ENCODE peak calls at places on chromosome 1, in ten cellular contexts. One of them, this sample, is unnamed.

GRCh38 chr1:63305043-63305442 is 17.3 kb upstream of the FOXD3 start:
- DNase-seq in heart right ventricle: no peak
- DNase-seq in tibial artery: no peak
- DNase-seq in astrocyte of the cerebellum: no peak
- DNase-seq in spleen: no peak
- DNase-seq in cardiac muscle cell: no peak
- DNase-seq in AG10803: no peak
- DNase-seq in CD8-positive, alpha-beta memory T cell: no peak
- DNase-seq in HAP-1: peak
- DNase-seq in fibroblast of villous mesenchyme: no peak
- DNase-seq in this sample: no peak

GRCh38 chr1:189499736-189500135 is 977.9 kb downstream of the BRINP3 start:
- DNase-seq in heart right ventricle: no peak
- DNase-seq in AG10803: no peak
- DNase-seq in fibroblast of villous mesenchyme: no peak
- DNase-seq in CD8-positive, alpha-beta memory T cell: no peak
- DNase-seq in cardiac muscle cell: no peak
- DNase-seq in spleen: no peak
- DNase-seq in tibial artery: no peak
- DNase-seq in HAP-1: no peak
- DNase-seq in astrocyte of the cerebellum: no peak
- DNase-seq in this sample: peak

GRCh38 chr1:64856564-64856963 is 109.8 kb downstream of the JAK1 start:
- DNase-seq in CD8-positive, alpha-beta memory T cell: no peak
- DNase-seq in cardiac muscle cell: no peak
- DNase-seq in spleen: no peak
- DNase-seq in tibial artery: no peak
- DNase-seq in heart right ventricle: no peak
- DNase-seq in fibroblast of villous mesenchyme: peak
- DNase-seq in AG10803: peak
- DNase-seq in HAP-1: no peak
- DNase-seq in astrocyte of the cerebellum: no peak
- DNase-seq in this sample: no peak

GRCh38 chr1:92483442-92484170 is 3.1 kb downstream of the GFI1 start:
- DNase-seq in AG10803: no peak
- DNase-seq in spleen: peak
- DNase-seq in cardiac muscle cell: peak
- DNase-seq in fibroblast of villous mesenchyme: no peak
- DNase-seq in astrocyte of the cerebellum: no peak
- DNase-seq in CD8-positive, alpha-beta memory T cell: peak
- DNase-seq in heart right ventricle: peak
- DNase-seq in HAP-1: no peak
- DNase-seq in tibial artery: no peak
- DNase-seq in this sample: no peak

GRCh38 chr1:21781971-21782867 is 730 bp downstream of the USP48 start:
- DNase-seq in spleen: no peak
- DNase-seq in AG10803: peak
- DNase-seq in HAP-1: peak
- DNase-seq in cardiac muscle cell: peak
- DNase-seq in astrocyte of the cerebellum: peak
- DNase-seq in heart right ventricle: no peak
- DNase-seq in CD8-positive, alpha-beta memory T cell: peak
- DNase-seq in fibroblast of villous mesenchyme: peak
- DNase-seq in tibial artery: peak
- DNase-seq in this sample: peak

GRCh38 chr1:22341791-22342605 is 109.7 kb upstream of the ZBTB40 start:
- DNase-seq in fibroblast of villous mesenchyme: peak
- DNase-seq in AG10803: peak
- DNase-seq in cardiac muscle cell: peak
- DNase-seq in spleen: peak
- DNase-seq in CD8-positive, alpha-beta memory T cell: no peak
- DNase-seq in astrocyte of the cerebellum: no peak
- DNase-seq in tibial artery: no peak
- DNase-seq in heart right ventricle: no peak
- DNase-seq in HAP-1: no peak
- DNase-seq in this sample: no peak

GRCh38 chr1:219784660-219785391 is 143.5 kb downstream of the SLC30A10 start:
- DNase-seq in cardiac muscle cell: no peak
- DNase-seq in fibroblast of villous mesenchyme: peak
- DNase-seq in spleen: no peak
- DNase-seq in astrocyte of the cerebellum: no peak
- DNase-seq in HAP-1: no peak
- DNase-seq in tibial artery: no peak
- DNase-seq in heart right ventricle: no peak
- DNase-seq in CD8-positive, alpha-beta memory T cell: no peak
- DNase-seq in AG10803: peak
- DNase-seq in this sample: no peak

GRCh38 chr1:19205403-19205802 is 4.7 kb downstream of the UBR4 start:
- DNase-seq in AG10803: no peak
- DNase-seq in HAP-1: no peak
- DNase-seq in tibial artery: no peak
- DNase-seq in CD8-positive, alpha-beta memory T cell: no peak
- DNase-seq in astrocyte of the cerebellum: no peak
- DNase-seq in fibroblast of villous mesenchyme: no peak
- DNase-seq in heart right ventricle: no peak
- DNase-seq in spleen: no peak
- DNase-seq in cardiac muscle cell: no peak
- DNase-seq in this sample: no peak

GRCh38 chr1:226967665-226968064 is 27.6 kb downstream of the COQ8A start:
- DNase-seq in cardiac muscle cell: no peak
- DNase-seq in HAP-1: no peak
- DNase-seq in tibial artery: no peak
- DNase-seq in CD8-positive, alpha-beta memory T cell: no peak
- DNase-seq in heart right ventricle: no peak
- DNase-seq in fibroblast of villous mesenchyme: no peak
- DNase-seq in astrocyte of the cerebellum: no peak
- DNase-seq in spleen: no peak
- DNase-seq in AG10803: peak
- DNase-seq in this sample: no peak

GRCh38 chr1:169462385-169462784 is 23.4 kb downstream of the SLC19A2 start:
- DNase-seq in fibroblast of villous mesenchyme: no peak
- DNase-seq in astrocyte of the cerebellum: no peak
- DNase-seq in tibial artery: no peak
- DNase-seq in CD8-positive, alpha-beta memory T cell: no peak
- DNase-seq in AG10803: no peak
- DNase-seq in spleen: no peak
- DNase-seq in HAP-1: no peak
- DNase-seq in heart right ventricle: no peak
- DNase-seq in cardiac muscle cell: no peak
- DNase-seq in this sample: no peak

GRCh38 chr1:43699281-43699680 is 8.1 kb upstream of the ST3GAL3 start:
- DNase-seq in HAP-1: no peak
- DNase-seq in cardiac muscle cell: no peak
- DNase-seq in astrocyte of the cerebellum: no peak
- DNase-seq in heart right ventricle: no peak
- DNase-seq in tibial artery: no peak
- DNase-seq in fibroblast of villous mesenchyme: no peak
- DNase-seq in CD8-positive, alpha-beta memory T cell: no peak
- DNase-seq in spleen: no peak
- DNase-seq in AG10803: no peak
- DNase-seq in this sample: no peak

GRCh38 chr1:201463071-201463552 is 5.9 kb downstream of the PHLDA3 start:
- DNase-seq in AG10803: peak
- DNase-seq in CD8-positive, alpha-beta memory T cell: no peak
- DNase-seq in spleen: no peak
- DNase-seq in fibroblast of villous mesenchyme: no peak
- DNase-seq in tibial artery: no peak
- DNase-seq in cardiac muscle cell: peak
- DNase-seq in HAP-1: no peak
- DNase-seq in astrocyte of the cerebellum: no peak
- DNase-seq in heart right ventricle: no peak
- DNase-seq in this sample: peak

GRCh38 chr1:54800899-54801759 is at the start of gene TTC22:
- DNase-seq in heart right ventricle: no peak
- DNase-seq in spleen: peak
- DNase-seq in HAP-1: peak
- DNase-seq in AG10803: no peak
- DNase-seq in astrocyte of the cerebellum: no peak
- DNase-seq in CD8-positive, alpha-beta memory T cell: peak
- DNase-seq in tibial artery: no peak
- DNase-seq in fibroblast of villous mesenchyme: no peak
- DNase-seq in cardiac muscle cell: no peak
- DNase-seq in this sample: no peak

DNA sequence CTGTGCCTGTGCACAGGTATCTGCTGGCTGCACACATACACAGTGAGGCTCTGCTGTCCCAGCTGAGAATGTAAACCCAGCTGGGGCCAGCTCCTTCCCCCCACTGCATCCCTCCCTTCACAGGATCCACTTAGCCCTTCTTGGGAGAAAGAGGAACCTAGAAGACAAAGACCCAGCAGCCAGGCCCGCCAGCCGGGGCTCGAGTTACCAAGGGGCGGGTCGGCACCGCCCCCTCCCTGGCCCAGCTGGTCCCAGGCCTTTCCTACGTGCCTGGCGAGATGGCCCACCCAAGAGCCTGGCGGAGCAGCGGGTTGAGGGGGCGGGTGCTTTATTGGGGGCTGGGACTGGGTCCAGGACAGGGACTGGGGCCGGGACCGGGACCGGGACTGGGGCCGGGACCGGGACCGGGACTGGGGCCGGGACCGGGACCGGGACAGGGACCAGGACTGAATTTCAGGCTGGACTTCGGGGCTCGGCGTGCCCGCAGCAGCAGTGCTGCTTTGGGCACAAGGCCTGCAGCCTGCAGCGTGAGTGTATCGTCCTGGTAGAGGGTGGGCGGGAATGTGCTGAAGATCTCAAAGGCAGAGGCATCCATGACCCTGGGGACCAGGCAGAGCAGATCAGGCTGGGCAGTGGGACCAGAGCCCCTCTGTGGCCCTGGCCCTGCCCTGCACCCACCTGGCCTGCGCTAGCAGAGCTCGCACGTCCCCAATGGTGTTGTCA is 2.2 kb downstream of the SH3BGRL3 start:
- DNase-seq in heart right ventricle: no peak
- DNase-seq in AG10803: no peak
- DNase-seq in tibial artery: no peak
- DNase-seq in astrocyte of the cerebellum: no peak
- DNase-seq in cardiac muscle cell: peak
- DNase-seq in CD8-positive, alpha-beta memory T cell: no peak
- DNase-seq in spleen: peak
- DNase-seq in HAP-1: no peak
- DNase-seq in fibroblast of villous mesenchyme: peak
- DNase-seq in this sample: no peak
- H3K4me3 ChIP-seq in heart right ventricle: no peak
- H3K4me3 ChIP-seq in AG10803: peak
- H3K4me3 ChIP-seq in tibial artery: no peak
- H3K4me3 ChIP-seq in astrocyte of the cerebellum: peak
- H3K4me3 ChIP-seq in cardiac muscle cell: no peak
- H3K4me3 ChIP-seq in CD8-positive, alpha-beta memory T cell: no peak
- H3K4me3 ChIP-seq in spleen: peak
- H3K4me3 ChIP-seq in HAP-1: no peak
- H3K4me3 ChIP-seq in fibroblast of villous mesenchyme: no peak
- H3K4me3 ChIP-seq in this sample: no peak

GRCh38 chr1:212241445-212242287 is 43.5 kb upstream of the PPP2R5A start:
- DNase-seq in CD8-positive, alpha-beta memory T cell: no peak
- DNase-seq in spleen: no peak
- DNase-seq in tibial artery: no peak
- DNase-seq in fibroblast of villous mesenchyme: no peak
- DNase-seq in heart right ventricle: no peak
- DNase-seq in AG10803: no peak
- DNase-seq in cardiac muscle cell: no peak
- DNase-seq in astrocyte of the cerebellum: no peak
- DNase-seq in HAP-1: no peak
- DNase-seq in this sample: no peak
- H3K4me3 ChIP-seq in CD8-positive, alpha-beta memory T cell: no peak
- H3K4me3 ChIP-seq in spleen: no peak
- H3K4me3 ChIP-seq in tibial artery: no peak
- H3K4me3 ChIP-seq in fibroblast of villous mesenchyme: no peak
- H3K4me3 ChIP-seq in heart right ventricle: no peak
- H3K4me3 ChIP-seq in AG10803: no peak
- H3K4me3 ChIP-seq in cardiac muscle cell: no peak
- H3K4me3 ChIP-seq in astrocyte of the cerebellum: no peak
- H3K4me3 ChIP-seq in HAP-1: no peak
- H3K4me3 ChIP-seq in this sample: no peak

GRCh38 chr1:66535853-66536252 is 1.9 kb downstream of the SGIP1 start:
- DNase-seq in spleen: no peak
- DNase-seq in fibroblast of villous mesenchyme: no peak
- DNase-seq in astrocyte of the cerebellum: no peak
- DNase-seq in CD8-positive, alpha-beta memory T cell: no peak
- DNase-seq in HAP-1: no peak
- DNase-seq in cardiac muscle cell: no peak
- DNase-seq in tibial artery: no peak
- DNase-seq in AG10803: no peak
- DNase-seq in heart right ventricle: no peak
- DNase-seq in this sample: no peak
- H3K4me3 ChIP-seq in spleen: no peak
- H3K4me3 ChIP-seq in fibroblast of villous mesenchyme: peak
- H3K4me3 ChIP-seq in astrocyte of the cerebellum: no peak
- H3K4me3 ChIP-seq in CD8-positive, alpha-beta memory T cell: no peak
- H3K4me3 ChIP-seq in HAP-1: no peak
- H3K4me3 ChIP-seq in cardiac muscle cell: no peak
- H3K4me3 ChIP-seq in tibial artery: peak
- H3K4me3 ChIP-seq in AG10803: peak
- H3K4me3 ChIP-seq in heart right ventricle: no peak
- H3K4me3 ChIP-seq in this sample: no peak

GRCh38 chr1:149927535-149928387 is at the start of gene SF3B4:
- DNase-seq in HAP-1: peak
- DNase-seq in tibial artery: peak
- DNase-seq in heart right ventricle: peak
- DNase-seq in CD8-positive, alpha-beta memory T cell: peak
- DNase-seq in AG10803: peak
- DNase-seq in spleen: peak
- DNase-seq in astrocyte of the cerebellum: peak
- DNase-seq in cardiac muscle cell: peak
- DNase-seq in fibroblast of villous mesenchyme: peak
- DNase-seq in this sample: peak

GRCh38 chr1:149928388-149928724 is 753 bp upstream of the SF3B4 start:
- DNase-seq in AG10803: no peak
- DNase-seq in cardiac muscle cell: no peak
- DNase-seq in fibroblast of villous mesenchyme: no peak
- DNase-seq in tibial artery: no peak
- DNase-seq in spleen: no peak
- DNase-seq in heart right ventricle: no peak
- DNase-seq in astrocyte of the cerebellum: no peak
- DNase-seq in HAP-1: no peak
- DNase-seq in CD8-positive, alpha-beta memory T cell: no peak
- DNase-seq in this sample: no peak

GRCh38 chr1:149932474-149932873 is 4.2 kb downstream of the MTMR11 start:
- DNase-seq in heart right ventricle: no peak
- DNase-seq in tibial artery: no peak
- DNase-seq in cardiac muscle cell: no peak
- DNase-seq in CD8-positive, alpha-beta memory T cell: peak
- DNase-seq in fibroblast of villous mesenchyme: no peak
- DNase-seq in spleen: no peak
- DNase-seq in astrocyte of the cerebellum: no peak
- DNase-seq in AG10803: no peak
- DNase-seq in HAP-1: no peak
- DNase-seq in this sample: no peak

GRCh38 chr1:149931212-149931805 is 3.7 kb upstream of the SF3B4 start:
- DNase-seq in cardiac muscle cell: no peak
- DNase-seq in spleen: no peak
- DNase-seq in fibroblast of villous mesenchyme: no peak
- DNase-seq in CD8-positive, alpha-beta memory T cell: peak
- DNase-seq in astrocyte of the cerebellum: no peak
- DNase-seq in tibial artery: no peak
- DNase-seq in heart right ventricle: no peak
- DNase-seq in HAP-1: no peak
- DNase-seq in AG10803: no peak
- DNase-seq in this sample: no peak

DNA sequence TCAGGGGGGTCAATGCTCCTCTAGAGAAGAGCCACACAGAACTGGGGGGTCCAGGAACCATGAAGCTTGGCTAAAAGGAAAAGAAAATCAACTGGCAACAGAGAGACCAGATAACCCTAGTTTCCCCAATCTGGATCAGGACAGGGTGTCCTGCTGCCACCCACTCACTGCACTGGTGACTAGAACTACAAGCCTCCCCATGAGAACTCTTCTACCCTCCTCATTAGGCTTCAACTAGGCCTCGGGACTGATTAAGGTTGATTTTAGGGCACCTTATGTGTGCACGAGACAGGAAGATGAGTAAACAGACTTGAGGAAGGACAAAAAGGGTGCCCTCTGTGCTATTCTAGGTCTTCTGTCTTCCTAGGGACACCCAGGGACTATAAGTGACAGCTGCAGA is 2.2 kb upstream of the SF3B4 start:
- DNase-seq in spleen: no peak
- DNase-seq in CD8-positive, alpha-beta memory T cell: peak
- DNase-seq in tibial artery: no peak
- DNase-seq in heart right ventricle: no peak
- DNase-seq in HAP-1: no peak
- DNase-seq in cardiac muscle cell: no peak
- DNase-seq in astrocyte of the cerebellum: no peak
- DNase-seq in fibroblast of villous mesenchyme: no peak
- DNase-seq in AG10803: no peak
- DNase-seq in this sample: no peak
- H3K4me3 ChIP-seq in spleen: no peak
- H3K4me3 ChIP-seq in CD8-positive, alpha-beta memory T cell: no peak
- H3K4me3 ChIP-seq in tibial artery: no peak
- H3K4me3 ChIP-seq in heart right ventricle: no peak
- H3K4me3 ChIP-seq in HAP-1: no peak
- H3K4me3 ChIP-seq in cardiac muscle cell: no peak
- H3K4me3 ChIP-seq in astrocyte of the cerebellum: no peak
- H3K4me3 ChIP-seq in fibroblast of villous mesenchyme: no peak
- H3K4me3 ChIP-seq in AG10803: no peak
- H3K4me3 ChIP-seq in this sample: no peak